ENCODE peak calls at places on chromosomes 2 and 18, in four cellular contexts. H is T-helper 9 cell; O is activated naive CD4-positive, alpha-beta T cell; I is small intestine. S is an unnamed sample.
A peak's percentile ranks its signal among the peaks of the same experiment; 100 is the strongest.

GRCh38 chr2:110153416-110153815 is 37.8 kb upstream of the MALL start:
- DNase-seq in O (no peak), H (no peak), I (no peak), S (no peak)

GRCh38 chr2:127560929-127561275 is 25.4 kb downstream of the MYO7B start:
- DNase-seq in H (no peak), I (no peak), O (no peak), S (no peak)

GRCh38 chr2:20496069-20496468 is 49.2 kb downstream of the RHOB start:
- DNase-seq in O (no peak), I (no peak), H (no peak), S (peak; percentile 86)

GRCh38 chr18:30992231-30992630 is 50.3 kb downstream of the DSC3 start:
- DNase-seq in H (no peak), I (no peak), O (no peak), S (no peak)

GRCh38 chr18:35582899-35583558 is 1.5 kb downstream of the GALNT1 start:
- DNase-seq in O (no peak), I (peak; percentile 71), H (no peak), S (no peak)

GRCh38 chr2:96241901-96242611 is 23.7 kb downstream of the TMEM127 start:
- DNase-seq in H (peak; percentile 22), I (peak; percentile 42), O (peak; percentile 6), S (peak; percentile 8)

GRCh38 chr2:43220982-43221659 is 5.3 kb downstream of the ZFP36L2 start:
- DNase-seq in O (no peak), I (peak; percentile 68), H (peak; percentile 41), S (no peak)

GRCh38 chr2:147331790-147332419 is 512.9 kb upstream of the ACVR2A start:
- DNase-seq in H (peak; percentile 39), O (peak; percentile 2), I (peak; percentile 24), S (peak; percentile 78)

GRCh38 chr2:135052997-135053474 is 944 bp downstream of the RAB3GAP1 start:
- DNase-seq in H (no peak), O (no peak), I (peak; percentile 6), S (no peak)

GRCh38 chr2:102235491-102235890 is 48.7 kb downstream of the IL1RL2 start:
- DNase-seq in O (no peak), H (no peak), I (no peak), S (no peak)

GRCh38 chr2:227834423-227834822 is 20.8 kb downstream of the CCL20 start:
- DNase-seq in I (no peak), H (no peak), O (no peak), S (no peak)

GRCh38 chr18:9435041-9435440 is 40.3 kb upstream of the RALBP1 start:
- DNase-seq in O (no peak), H (no peak), I (no peak), S (no peak)

GRCh38 chr2:145601306-145601925 is 1081.5 kb upstream of the ZEB2 start:
- DNase-seq in H (no peak), I (no peak), O (no peak), S (no peak)

GRCh38 chr18:13584826-13585225 is 141.5 kb downstream of the FAM210A start:
- DNase-seq in H (no peak), I (no peak), O (no peak), S (no peak)

GRCh38 chr18:62979172-62979571 is 263.8 kb downstream of the PHLPP1 start:
- DNase-seq in O (no peak), H (no peak), I (no peak), S (no peak)

GRCh38 chr2:100881629-100882028 is 61.7 kb downstream of the NPAS2 start:
- DNase-seq in H (no peak), O (no peak), I (no peak), S (no peak)

GRCh38 chr2:160205511-160205910 is 5.4 kb upstream of the ITGB6 start:
- DNase-seq in O (no peak), I (peak; percentile 95), H (no peak), S (peak; percentile 96)

S was measured in HT-29.